ENCODE peak calls at places on chromosome 2, in six cellular contexts. D, O, J, V, Y and L are unnamed samples.

GRCh38 chr2:121944072-121944829 is 188.8 kb downstream of the TSN start:
- DNase-seq in D (peak; percentile 36), O (peak; percentile 91), J (peak; percentile 95), V (no peak), Y (peak; percentile 98), L (peak; percentile 84)

GRCh38 chr2:171516793-171517192 is 5.5 kb upstream of the CYBRD1 start:
- DNase-seq in D (no peak), O (no peak), J (no peak), V (no peak), Y (no peak), L (no peak)

GRCh38 chr2:218282173-218282991 is 9.9 kb downstream of the TMBIM1 start:
- DNase-seq in D (no peak), O (no peak), J (no peak), V (no peak), Y (no peak), L (peak; percentile 90)

GRCh38 chr2:177406182-177406581 is 13.6 kb downstream of the AGPS start:
- DNase-seq in D (no peak), O (no peak), J (no peak), V (no peak), Y (no peak), L (no peak)

GRCh38 chr2:240259924-240260529 is 119.6 kb upstream of the OTOS start:
- DNase-seq in D (no peak), O (no peak), J (no peak), V (no peak), Y (no peak), L (no peak)

GRCh38 chr2:25228848-25229674 is 60.7 kb upstream of the POMC start:
- DNase-seq in D (peak; percentile 84), O (peak; percentile 86), J (peak; percentile 92), V (peak; percentile 69), Y (peak; percentile 81), L (peak; percentile 67)

GRCh38 chr2:31382452-31383120 is 32.0 kb downstream of the XDH start:
- DNase-seq in D (peak; percentile 10), O (peak; percentile 26), J (no peak), V (no peak), Y (no peak), L (peak; percentile 51)

GRCh38 chr2:34308140-34308539 is 709.0 kb upstream of the FAM98A start:
- DNase-seq in D (no peak), O (no peak), J (no peak), V (no peak), Y (no peak), L (no peak)

GRCh38 chr2:216572582-216573578 is 60.3 kb upstream of the IGFBP2 start:
- DNase-seq in D (no peak), O (peak; percentile 77), J (no peak), V (no peak), Y (no peak), L (no peak)

GRCh38 chr2:128602699-128603101 is 284.0 kb upstream of the HS6ST1 start:
- DNase-seq in D (no peak), O (no peak), J (no peak), V (no peak), Y (no peak), L (no peak)

GRCh38 chr2:108305901-108306300 is 17.2 kb downstream of the SULT1C2 start:
- DNase-seq in D (no peak), O (no peak), J (no peak), V (no peak), Y (no peak), L (peak; percentile 11)

GRCh38 chr2:182642328-182642727 is 73.7 kb upstream of the DNAJC10 start:
- DNase-seq in D (peak; percentile 63), O (peak; percentile 61), J (peak; percentile 67), V (peak; percentile 70), Y (peak; percentile 76), L (peak; percentile 57)

GRCh38 chr2:200203381-200203827 is 103.1 kb upstream of the SPATS2L start:
- DNase-seq in D (no peak), O (no peak), J (no peak), V (no peak), Y (no peak), L (no peak)

GRCh38 chr2:27916293-27917015 is 25.9 kb downstream of the BABAM2 start:
- DNase-seq in D (peak; percentile 42), O (no peak), J (no peak), V (no peak), Y (no peak), L (peak; percentile 58)

GRCh38 chr2:26471278-26471677 is 6.6 kb downstream of the OTOF start:
- DNase-seq in D (no peak), O (no peak), J (no peak), V (no peak), Y (peak; percentile 16), L (no peak)

GRCh38 chr2:26472821-26473655 is 4.9 kb downstream of the OTOF start:
- DNase-seq in D (no peak), O (no peak), J (no peak), V (no peak), Y (no peak), L (no peak)

GRCh38 chr2:26470601-26471260 is 7.2 kb downstream of the OTOF start:
- DNase-seq in D (no peak), O (no peak), J (no peak), V (no peak), Y (no peak), L (no peak)

GRCh38 chr2:26473796-26474195 is 4.1 kb downstream of the OTOF start:
- DNase-seq in D (no peak), O (no peak), J (no peak), V (no peak), Y (no peak), L (no peak)

GRCh38 chr2:26471766-26472706 is 5.9 kb downstream of the OTOF start:
- DNase-seq in D (peak; percentile 47), O (no peak), J (no peak), V (no peak), Y (no peak), L (no peak)
- TF ChIP-seq CTCF in D (no peak), O (no peak), J (no peak), V (peak; percentile 6), Y (no peak), L (no peak)

DNA sequence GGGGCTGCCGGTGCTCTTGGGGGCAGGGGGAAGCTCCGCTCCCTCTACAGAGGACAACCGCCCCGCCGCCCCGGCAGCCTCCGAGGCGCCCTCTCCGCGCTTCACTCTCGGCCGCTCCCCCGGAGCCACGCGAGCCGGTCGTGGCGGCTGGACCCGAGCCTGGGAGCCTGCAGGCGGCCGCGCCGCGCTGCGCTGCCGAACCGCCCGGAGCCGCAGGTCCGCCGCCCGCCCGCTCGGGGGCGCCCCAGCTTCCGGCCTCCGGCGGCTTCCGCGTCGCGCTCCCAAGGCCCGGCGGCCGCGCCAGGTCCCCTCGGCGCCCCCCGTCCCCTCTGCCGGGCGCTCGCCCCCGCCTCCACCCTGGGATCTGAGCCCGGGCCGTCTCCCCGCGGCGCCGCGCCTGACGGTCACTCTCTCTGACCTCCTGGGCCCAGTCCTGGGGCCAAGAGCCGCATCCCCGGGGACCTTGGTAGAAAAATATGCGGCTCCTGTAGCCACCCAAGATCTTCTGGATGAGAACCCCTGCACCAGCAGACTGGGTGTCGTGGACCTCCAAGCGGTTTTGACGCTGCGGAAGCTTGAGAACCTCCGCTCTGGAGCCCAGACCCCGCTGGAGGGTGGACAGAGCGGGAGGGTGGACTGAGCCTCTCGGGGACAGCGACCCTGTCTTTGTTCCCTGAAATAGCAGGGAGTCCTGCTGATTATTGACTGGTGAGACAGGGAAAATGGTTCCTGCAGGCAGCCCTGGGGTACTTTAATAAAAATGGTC is 44.3 kb downstream of the SERTAD2 start:
- DNase-seq in D (peak; percentile 80), O (peak; percentile 75), J (peak; percentile 46), V (peak; percentile 87), Y (no peak), L (no peak)
- TF ChIP-seq CTCF in D (peak; percentile 92), O (no peak), J (no peak), V (peak; percentile 59), Y (no peak), L (peak; percentile 27)

DNA sequence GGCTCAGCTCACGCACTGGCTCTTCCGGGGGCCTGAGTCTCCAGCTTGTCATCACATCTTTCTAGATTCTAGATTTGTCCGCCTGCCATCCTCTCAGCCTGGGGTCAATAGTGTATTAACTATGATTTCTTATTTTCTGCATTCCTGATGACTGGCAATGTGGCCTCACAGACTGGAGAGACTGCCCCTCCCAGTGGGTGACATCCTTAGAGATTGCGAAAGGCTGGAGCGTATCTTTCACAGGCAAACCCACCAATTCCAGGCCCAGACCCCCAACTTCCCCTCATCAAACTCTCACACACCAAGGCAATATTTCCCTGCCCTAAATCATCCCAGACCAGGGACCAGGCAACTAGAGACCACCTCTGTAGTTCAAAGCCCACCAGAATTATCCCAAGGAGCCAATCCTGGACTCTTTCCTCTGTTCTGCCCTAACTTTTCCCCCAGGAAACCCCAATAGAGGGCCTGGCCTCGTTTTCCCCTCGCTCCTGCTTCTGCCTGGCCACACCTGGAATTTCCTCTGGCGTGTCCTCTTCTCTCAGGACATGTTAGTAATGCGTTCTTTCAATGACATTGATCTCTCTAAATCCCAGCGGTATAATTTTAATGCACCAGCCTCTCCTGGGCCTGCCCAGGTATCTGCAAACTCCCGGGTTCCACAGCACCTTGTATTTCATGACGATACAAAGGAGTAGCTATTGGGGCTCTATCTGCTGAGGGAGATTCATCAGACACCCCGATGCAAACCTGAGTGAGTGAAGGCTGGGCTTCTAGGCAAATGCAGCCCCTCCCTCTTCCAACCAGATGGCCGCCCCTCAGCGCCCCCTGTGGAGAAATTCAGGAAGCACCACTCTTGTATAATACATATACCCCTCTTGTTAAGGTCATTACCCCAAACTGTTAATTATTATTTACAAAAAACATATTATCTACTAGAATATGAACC is 2.4 kb upstream of the KCNF1 start:
- DNase-seq in D (peak; percentile 42), O (no peak), J (peak; percentile 57), V (peak; percentile 12), Y (peak; percentile 38), L (no peak)
- TF ChIP-seq CTCF in D (peak; percentile 47), O (peak; percentile 44), J (peak; percentile 79), V (peak; percentile 35), Y (peak; percentile 30), L (peak; percentile 41)

GRCh38 chr2:80429251-80429650 is 124.7 kb upstream of the LRRTM1 start:
- DNase-seq in D (no peak), O (no peak), J (no peak), V (no peak), Y (no peak), L (no peak)
- TF ChIP-seq CTCF in D (no peak), O (no peak), J (no peak), V (no peak), Y (no peak), L (no peak)